ENCODE peak calls at places on chromosomes 12 and 14, in seven cellular contexts. One of them, this sample, is unnamed. For H3K4me1, the result is how much of the 10 kb centered on the place peaks cover.

GRCh38 chr12:126084480-126084879 is 1019.2 kb downstream of the AACS start:
- DNase-seq in lung: no peak
- DNase-seq in tibial artery: no peak
- DNase-seq in tibial nerve: no peak
- DNase-seq in ascending aorta: no peak
- DNase-seq in ovary: no peak
- DNase-seq in cardiac muscle cell: no peak
- DNase-seq in this sample: no peak

GRCh38 chr12:78057075-78057474 is 226.4 kb downstream of the NAV3 start:
- DNase-seq in ovary: no peak
- DNase-seq in tibial nerve: no peak
- DNase-seq in lung: no peak
- DNase-seq in ascending aorta: no peak
- DNase-seq in tibial artery: no peak
- DNase-seq in cardiac muscle cell: no peak
- DNase-seq in this sample: no peak

GRCh38 chr14:50260511-50260910 is 29.1 kb upstream of the SOS2 start:
- DNase-seq in tibial nerve: no peak
- DNase-seq in cardiac muscle cell: peak
- DNase-seq in tibial artery: no peak
- DNase-seq in lung: no peak
- DNase-seq in ovary: no peak
- DNase-seq in ascending aorta: no peak
- DNase-seq in this sample: no peak

GRCh38 chr14:59313063-59314018 is 124.9 kb downstream of the DAAM1 start:
- DNase-seq in cardiac muscle cell: no peak
- DNase-seq in tibial artery: no peak
- DNase-seq in lung: no peak
- DNase-seq in ovary: no peak
- DNase-seq in tibial nerve: no peak
- DNase-seq in ascending aorta: no peak
- DNase-seq in this sample: no peak

GRCh38 chr14:103456167-103456835 is 66.3 kb downstream of the CKB start:
- DNase-seq in tibial artery: no peak
- DNase-seq in ovary: no peak
- DNase-seq in lung: no peak
- DNase-seq in cardiac muscle cell: no peak
- DNase-seq in ascending aorta: no peak
- DNase-seq in tibial nerve: no peak
- DNase-seq in this sample: no peak

GRCh38 chr12:28799337-28799736 is 349.7 kb upstream of the FAR2 start:
- DNase-seq in ovary: no peak
- DNase-seq in tibial artery: no peak
- DNase-seq in ascending aorta: no peak
- DNase-seq in cardiac muscle cell: no peak
- DNase-seq in tibial nerve: no peak
- DNase-seq in lung: no peak
- DNase-seq in this sample: no peak

GRCh38 chr12:104213952-104214351 is 1.6 kb upstream of the TXNRD1 start:
- DNase-seq in tibial nerve: no peak
- DNase-seq in cardiac muscle cell: no peak
- DNase-seq in tibial artery: no peak
- DNase-seq in lung: no peak
- DNase-seq in ascending aorta: no peak
- DNase-seq in ovary: no peak
- DNase-seq in this sample: no peak

GRCh38 chr14:89417469-89418225 is 614 bp upstream of the FOXN3 start:
- DNase-seq in lung: peak
- DNase-seq in cardiac muscle cell: peak
- DNase-seq in ovary: peak
- DNase-seq in tibial artery: peak
- DNase-seq in tibial nerve: no peak
- DNase-seq in ascending aorta: peak
- DNase-seq in this sample: peak

GRCh38 chr12:20448781-20449180 is 80.4 kb downstream of the PDE3A start:
- DNase-seq in cardiac muscle cell: no peak
- DNase-seq in ovary: no peak
- DNase-seq in lung: no peak
- DNase-seq in tibial artery: no peak
- DNase-seq in tibial nerve: no peak
- DNase-seq in ascending aorta: no peak
- DNase-seq in this sample: no peak

GRCh38 chr14:93301821-93302447 is 30.9 kb downstream of the BTBD7 start:
- DNase-seq in lung: no peak
- DNase-seq in ovary: no peak
- DNase-seq in ascending aorta: no peak
- DNase-seq in cardiac muscle cell: peak
- DNase-seq in tibial nerve: no peak
- DNase-seq in tibial artery: no peak
- DNase-seq in this sample: no peak

GRCh38 chr14:65482769-65483438 is 70.4 kb downstream of the FUT8 start:
- DNase-seq in tibial nerve: no peak
- DNase-seq in ovary: no peak
- DNase-seq in ascending aorta: no peak
- DNase-seq in lung: no peak
- DNase-seq in tibial artery: no peak
- DNase-seq in cardiac muscle cell: no peak
- DNase-seq in this sample: no peak

GRCh38 chr12:94171595-94171930 is 23.2 kb downstream of the PLXNC1 start:
- DNase-seq in lung: no peak
- DNase-seq in tibial artery: no peak
- DNase-seq in ovary: no peak
- DNase-seq in cardiac muscle cell: no peak
- DNase-seq in ascending aorta: no peak
- DNase-seq in tibial nerve: no peak
- DNase-seq in this sample: no peak

GRCh38 chr14:77097689-77098469 is at the start of gene CIPC:
- DNase-seq in tibial nerve: peak
- DNase-seq in ovary: peak
- DNase-seq in tibial artery: peak
- DNase-seq in lung: peak
- DNase-seq in cardiac muscle cell: peak
- DNase-seq in ascending aorta: peak
- DNase-seq in this sample: peak

GRCh38 chr12:69042970-69043369 is 110.0 kb upstream of the CPM start:
- DNase-seq in tibial artery: no peak
- DNase-seq in ascending aorta: no peak
- DNase-seq in ovary: no peak
- DNase-seq in tibial nerve: no peak
- DNase-seq in lung: peak
- DNase-seq in cardiac muscle cell: no peak
- DNase-seq in this sample: no peak

GRCh38 chr12:115384391-115384790 is 700.4 kb upstream of the TBX3 start:
- DNase-seq in lung: no peak
- DNase-seq in cardiac muscle cell: no peak
- DNase-seq in tibial nerve: no peak
- DNase-seq in tibial artery: no peak
- DNase-seq in ovary: no peak
- DNase-seq in ascending aorta: no peak
- DNase-seq in this sample: no peak

GRCh38 chr14:29243355-29243754 is 476.8 kb downstream of the FOXG1 start:
- DNase-seq in ovary: no peak
- DNase-seq in tibial artery: no peak
- DNase-seq in tibial nerve: no peak
- DNase-seq in ascending aorta: no peak
- DNase-seq in cardiac muscle cell: peak
- DNase-seq in lung: no peak
- DNase-seq in this sample: no peak

GRCh38 chr12:89732511-89732910 is 23.9 kb upstream of the ATP2B1 start:
- DNase-seq in ascending aorta: no peak
- DNase-seq in tibial nerve: no peak
- DNase-seq in lung: no peak
- DNase-seq in tibial artery: no peak
- DNase-seq in ovary: no peak
- DNase-seq in cardiac muscle cell: no peak
- DNase-seq in this sample: no peak

GRCh38 chr14:99118046-99118721 is 153.8 kb downstream of the BCL11B start:
- DNase-seq in ascending aorta: no peak
- DNase-seq in tibial artery: no peak
- DNase-seq in lung: peak
- DNase-seq in cardiac muscle cell: peak
- DNase-seq in tibial nerve: no peak
- DNase-seq in ovary: no peak
- DNase-seq in this sample: no peak

GRCh38 chr14:74538411-74539391 is 45.1 kb downstream of the ISCA2 start:
- DNase-seq in cardiac muscle cell: no peak
- DNase-seq in lung: no peak
- DNase-seq in tibial artery: no peak
- DNase-seq in ascending aorta: no peak
- DNase-seq in ovary: no peak
- DNase-seq in tibial nerve: no peak
- DNase-seq in this sample: no peak

GRCh38 chr12:56884421-56884820 is 49.8 kb downstream of the SDR9C7 start:
- DNase-seq in ascending aorta: no peak
- DNase-seq in cardiac muscle cell: no peak
- DNase-seq in lung: no peak
- DNase-seq in tibial nerve: no peak
- DNase-seq in ovary: no peak
- DNase-seq in tibial artery: no peak
- DNase-seq in this sample: no peak

GRCh38 chr12:116958402-116959197 is 47.9 kb downstream of the FBXW8 start:
- DNase-seq in tibial nerve: no peak
- DNase-seq in cardiac muscle cell: peak
- DNase-seq in ovary: no peak
- DNase-seq in ascending aorta: no peak
- DNase-seq in tibial artery: no peak
- DNase-seq in lung: no peak
- DNase-seq in this sample: no peak

GRCh38 chr12:94586589-94587259 is 63.6 kb downstream of the TMCC3 start:
- DNase-seq in tibial artery: no peak
- DNase-seq in cardiac muscle cell: no peak
- DNase-seq in ovary: no peak
- DNase-seq in ascending aorta: no peak
- DNase-seq in tibial nerve: no peak
- DNase-seq in lung: no peak
- DNase-seq in this sample: no peak

GRCh38 chr12:40648519-40648918 is 43.7 kb upstream of the CNTN1 start:
- DNase-seq in ovary: no peak
- DNase-seq in tibial nerve: no peak
- DNase-seq in tibial artery: no peak
- DNase-seq in ascending aorta: no peak
- DNase-seq in lung: no peak
- DNase-seq in cardiac muscle cell: no peak
- DNase-seq in this sample: no peak

GRCh38 chr12:50790081-50790480 is 26.2 kb downstream of the ATF1 start:
- DNase-seq in ovary: no peak
- DNase-seq in cardiac muscle cell: no peak
- DNase-seq in lung: no peak
- DNase-seq in ascending aorta: no peak
- DNase-seq in tibial nerve: no peak
- DNase-seq in tibial artery: no peak
- DNase-seq in this sample: no peak

GRCh38 chr12:89346741-89347324 is 5.5 kb downstream of the DUSP6 start:
- DNase-seq in ovary: no peak
- DNase-seq in tibial artery: peak
- DNase-seq in ascending aorta: no peak
- DNase-seq in cardiac muscle cell: peak
- DNase-seq in lung: no peak
- DNase-seq in tibial nerve: no peak
- DNase-seq in this sample: no peak

GRCh38 chr14:80575763-80576162 is 364.5 kb upstream of the DIO2 start:
- DNase-seq in cardiac muscle cell: no peak
- DNase-seq in lung: no peak
- DNase-seq in ascending aorta: no peak
- DNase-seq in tibial artery: no peak
- DNase-seq in tibial nerve: no peak
- DNase-seq in ovary: no peak
- DNase-seq in this sample: no peak

GRCh38 chr12:104886418-104887401 is 71.4 kb downstream of the SLC41A2 start:
- DNase-seq in lung: no peak
- DNase-seq in tibial nerve: no peak
- DNase-seq in ovary: no peak
- DNase-seq in ascending aorta: no peak
- DNase-seq in cardiac muscle cell: no peak
- DNase-seq in tibial artery: no peak
- DNase-seq in this sample: no peak

GRCh38 chr12:24088751-24089150 is 139.3 kb upstream of the SOX5 start:
- DNase-seq in ovary: no peak
- DNase-seq in tibial nerve: no peak
- DNase-seq in lung: no peak
- DNase-seq in tibial artery: no peak
- DNase-seq in ascending aorta: no peak
- DNase-seq in cardiac muscle cell: no peak
- DNase-seq in this sample: no peak

GRCh38 chr12:48795550-48796455 is 6.9 kb upstream of the ADCY6 start:
- DNase-seq in ovary: peak
- DNase-seq in tibial artery: peak
- DNase-seq in tibial nerve: peak
- DNase-seq in cardiac muscle cell: peak
- DNase-seq in ascending aorta: peak
- DNase-seq in lung: peak
- DNase-seq in this sample: no peak

GRCh38 chr14:101291390-101291789 is 269.9 kb upstream of the DIO3 start:
- DNase-seq in ovary: no peak
- DNase-seq in tibial artery: no peak
- DNase-seq in cardiac muscle cell: no peak
- DNase-seq in ascending aorta: no peak
- DNase-seq in lung: no peak
- DNase-seq in tibial nerve: no peak
- DNase-seq in this sample: no peak
- H3K4me1 ChIP-seq in ovary: under half
- H3K4me1 ChIP-seq in tibial artery: under half
- H3K4me1 ChIP-seq in cardiac muscle cell: under half
- H3K4me1 ChIP-seq in ascending aorta: under half
- H3K4me1 ChIP-seq in lung: under half
- H3K4me1 ChIP-seq in tibial nerve: under half
- H3K4me1 ChIP-seq in this sample: under half

GRCh38 chr12:67988600-67988999 is 647 bp upstream of the IFNG-AS1 start:
- DNase-seq in ascending aorta: no peak
- DNase-seq in ovary: no peak
- DNase-seq in tibial nerve: no peak
- DNase-seq in lung: no peak
- DNase-seq in tibial artery: no peak
- DNase-seq in cardiac muscle cell: no peak
- DNase-seq in this sample: no peak
- H3K4me3 ChIP-seq in ascending aorta: no peak
- H3K4me3 ChIP-seq in ovary: no peak
- H3K4me3 ChIP-seq in tibial nerve: no peak
- H3K4me3 ChIP-seq in lung: no peak
- H3K4me3 ChIP-seq in tibial artery: no peak
- H3K4me3 ChIP-seq in cardiac muscle cell: no peak
- H3K4me3 ChIP-seq in this sample: no peak

DNA sequence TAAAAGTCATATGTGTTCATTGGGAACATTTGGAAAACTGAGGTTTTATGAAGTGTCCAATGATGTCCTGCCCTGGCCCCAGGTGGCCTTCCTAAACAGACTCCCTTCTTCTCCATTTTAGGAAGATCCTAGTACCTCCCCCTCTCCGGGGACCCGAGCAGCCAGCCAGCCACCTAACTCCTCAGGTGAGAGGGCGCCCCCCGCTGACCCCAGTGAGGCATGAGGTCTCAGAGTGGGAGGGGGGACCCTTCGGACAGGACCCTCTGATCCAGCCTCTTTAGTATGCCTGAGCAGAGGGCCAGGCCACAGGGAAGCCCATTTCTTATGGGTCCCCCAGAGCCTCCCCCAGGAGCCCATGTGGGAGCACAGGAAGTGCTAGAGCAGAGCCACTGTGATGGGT is 23.7 kb downstream of the DEGS2 start:
- DNase-seq in ovary: no peak
- DNase-seq in cardiac muscle cell: no peak
- DNase-seq in tibial nerve: no peak
- DNase-seq in lung: no peak
- DNase-seq in tibial artery: no peak
- DNase-seq in ascending aorta: no peak
- DNase-seq in this sample: no peak
- TF ChIP-seq CTCF in ovary: no peak
- TF ChIP-seq CTCF in cardiac muscle cell: no peak
- TF ChIP-seq CTCF in tibial nerve: no peak
- TF ChIP-seq CTCF in lung: no peak
- TF ChIP-seq CTCF in tibial artery: no peak
- TF ChIP-seq CTCF in ascending aorta: no peak
- TF ChIP-seq CTCF in this sample: no peak

GRCh38 chr12:12807970-12808702 is 5.0 kb upstream of the DDX47 start:
- DNase-seq in ovary: no peak
- DNase-seq in tibial artery: no peak
- DNase-seq in ascending aorta: peak
- DNase-seq in tibial nerve: no peak
- DNase-seq in cardiac muscle cell: no peak
- DNase-seq in lung: no peak
- DNase-seq in this sample: peak
- H3K4me1 ChIP-seq in ovary: under half
- H3K4me1 ChIP-seq in tibial artery: under half
- H3K4me1 ChIP-seq in ascending aorta: under half
- H3K4me1 ChIP-seq in tibial nerve: under half
- H3K4me1 ChIP-seq in cardiac muscle cell: under half
- H3K4me1 ChIP-seq in lung: under half
- H3K4me1 ChIP-seq in this sample: under half